ENCODE peak calls at places on chromosomes 12 and 14, in seven cellular contexts. E, T, F, H, Y, J and N are unnamed samples.

GRCh38 chr14:20631821-20632389 is 9.6 kb downstream of the OR6S1 start:
- DNase-seq in E (peak; percentile 66), T (no peak), F (peak; percentile 74), H (peak; percentile 59), Y (peak; percentile 76), J (no peak), N (peak; percentile 80)

GRCh38 chr12:29309320-29309902 is 71.6 kb downstream of the ERGIC2 start:
- DNase-seq in E (no peak), T (no peak), F (no peak), H (no peak), Y (no peak), J (peak; percentile 2), N (no peak)

GRCh38 chr14:34078117-34078743 is 127.4 kb upstream of the EGLN3 start:
- DNase-seq in E (no peak), T (no peak), F (no peak), H (no peak), Y (no peak), J (no peak), N (no peak)

GRCh38 chr12:132106921-132107320 is 37.2 kb downstream of the DDX51 start:
- DNase-seq in E (no peak), T (no peak), F (no peak), H (no peak), Y (no peak), J (no peak), N (no peak)

GRCh38 chr12:111254106-111254505 is 114.8 kb downstream of the PHETA1 start:
- DNase-seq in E (no peak), T (no peak), F (no peak), H (no peak), Y (no peak), J (no peak), N (no peak)

GRCh38 chr12:63362801-63363200 is 211.8 kb upstream of the AVPR1A start:
- DNase-seq in E (no peak), T (no peak), F (no peak), H (no peak), Y (no peak), J (peak; percentile 5), N (no peak)

GRCh38 chr14:96903444-96904023 is 106.4 kb downstream of the VRK1 start:
- DNase-seq in E (no peak), T (no peak), F (no peak), H (no peak), Y (no peak), J (no peak), N (no peak)

GRCh38 chr14:56216631-56217379 is 98.6 kb downstream of the PELI2 start:
- DNase-seq in E (peak; percentile 55), T (no peak), F (no peak), H (no peak), Y (no peak), J (no peak), N (peak; percentile 79)

GRCh38 chr14:77212933-77213656 is 31.5 kb downstream of the TMEM63C start:
- DNase-seq in E (peak; percentile 40), T (peak; percentile 73), F (peak; percentile 81), H (peak; percentile 73), Y (peak; percentile 70), J (no peak), N (no peak)

GRCh38 chr14:39315859-39316444 is 82.2 kb downstream of the MIA2 start:
- DNase-seq in E (no peak), T (no peak), F (no peak), H (no peak), Y (no peak), J (no peak), N (no peak)

GRCh38 chr12:110966081-110966760 is 45.8 kb upstream of the MYL2 start:
- DNase-seq in E (no peak), T (no peak), F (no peak), H (no peak), Y (no peak), J (no peak), N (no peak)

GRCh38 chr14:47899685-47900084 is 224.3 kb upstream of the MDGA2 start:
- DNase-seq in E (no peak), T (no peak), F (no peak), H (no peak), Y (no peak), J (no peak), N (no peak)

GRCh38 chr12:131592972-131593371 is 117.9 kb upstream of the SFSWAP start:
- DNase-seq in E (no peak), T (peak; percentile 87), F (no peak), H (no peak), Y (no peak), J (no peak), N (no peak)

GRCh38 chr14:36520601-36521525 is 831 bp upstream of the NKX2-1 start:
- DNase-seq in E (peak; percentile 49), T (peak; percentile 63), F (peak; percentile 78), H (peak; percentile 71), Y (peak; percentile 84), J (no peak), N (peak; percentile 76)

GRCh38 chr12:53107122-53107521 is 3.8 kb downstream of the SOAT2 start:
- DNase-seq in E (no peak), T (no peak), F (no peak), H (no peak), Y (no peak), J (no peak), N (no peak)

GRCh38 chr14:106166650-106167204 is 640.3 kb downstream of the TMEM121 start:
- DNase-seq in E (no peak), T (no peak), F (no peak), H (no peak), Y (no peak), J (no peak), N (peak; percentile 51)

GRCh38 chr12:80939231-80939950 is 1.7 kb upstream of the LIN7A start:
- DNase-seq in E (peak; percentile 36), T (no peak), F (no peak), H (no peak), Y (no peak), J (no peak), N (no peak)

GRCh38 chr12:23210573-23210972 is 585.6 kb downstream of the ETNK1 start:
- DNase-seq in E (no peak), T (no peak), F (no peak), H (no peak), Y (no peak), J (no peak), N (no peak)

GRCh38 chr14:72332871-72333270 is 400.6 kb downstream of the RGS6 start:
- DNase-seq in E (no peak), T (no peak), F (no peak), H (no peak), Y (no peak), J (no peak), N (no peak)

GRCh38 chr14:84250863-84251262 is 1279.1 kb upstream of the FLRT2 start:
- DNase-seq in E (no peak), T (no peak), F (no peak), H (peak; percentile 6), Y (no peak), J (no peak), N (no peak)

GRCh38 chr14:39229222-39229543 is 4.5 kb upstream of the MIA2 start:
- DNase-seq in E (no peak), T (peak; percentile 30), F (no peak), H (no peak), Y (no peak), J (no peak), N (no peak)

GRCh38 chr14:96584199-96584906 is 82.2 kb downstream of the PAPOLA start:
- DNase-seq in E (peak; percentile 48), T (peak; percentile 73), F (peak; percentile 70), H (peak; percentile 83), Y (peak; percentile 64), J (no peak), N (peak; percentile 80)

GRCh38 chr12:124917841-124918621 is 3.6 kb upstream of the UBC start:
- DNase-seq in E (no peak), T (no peak), F (peak; percentile 63), H (no peak), Y (no peak), J (no peak), N (no peak)

GRCh38 chr12:115636546-115636945 is 640.9 kb downstream of the MED13L start:
- DNase-seq in E (no peak), T (no peak), F (no peak), H (no peak), Y (no peak), J (no peak), N (no peak)

GRCh38 chr12:115630133-115630532 is 647.4 kb downstream of the MED13L start:
- DNase-seq in E (no peak), T (no peak), F (no peak), H (no peak), Y (no peak), J (no peak), N (no peak)

GRCh38 chr12:115632323-115632722 is 645.2 kb downstream of the MED13L start:
- DNase-seq in E (no peak), T (no peak), F (no peak), H (no peak), Y (no peak), J (no peak), N (no peak)
- TF ChIP-seq CTCF in E (no peak), T (no peak), F (no peak), H (peak; percentile 37), Y (peak; percentile 13), J (peak; percentile 7), N (no peak)

GRCh38 chr14:31510222-31510621 is 22.4 kb upstream of the GPR33 start:
- DNase-seq in E (no peak), T (peak; percentile 28), F (no peak), H (no peak), Y (no peak), J (no peak), N (no peak)
- TF ChIP-seq CTCF in E (peak; percentile 53), T (peak; percentile 19), F (no peak), H (peak; percentile 96), Y (peak; percentile 65), J (peak; percentile 13), N (peak; percentile 59)

GRCh38 chr12:48996794-48997718 is 2.1 kb downstream of the DDN start:
- DNase-seq in E (peak; percentile 84), T (peak; percentile 88), F (peak; percentile 57), H (peak; percentile 82), Y (peak; percentile 89), J (no peak), N (peak; percentile 93)

GRCh38 chr12:48997719-48998496 is 1.3 kb downstream of the DDN start:
- DNase-seq in E (no peak), T (peak; percentile 97), F (peak; percentile 28), H (peak; percentile 43), Y (no peak), J (no peak), N (peak; percentile 84)

GRCh38 chr12:48994224-48995060 is 4.7 kb downstream of the DDN start:
- DNase-seq in E (no peak), T (peak; percentile 19), F (no peak), H (no peak), Y (no peak), J (no peak), N (no peak)

GRCh38 chr12:48993787-48994186 is 5.4 kb downstream of the DDN start:
- DNase-seq in E (no peak), T (peak; percentile 6), F (no peak), H (no peak), Y (no peak), J (no peak), N (no peak)

GRCh38 chr12:48995061-48995879 is 3.9 kb downstream of the DDN start:
- DNase-seq in E (peak; percentile 87), T (peak; percentile 89), F (peak; percentile 80), H (peak; percentile 87), Y (peak; percentile 90), J (no peak), N (peak; percentile 90)
- TF ChIP-seq CTCF in E (peak; percentile 82), T (peak; percentile 69), F (no peak), H (peak; percentile 60), Y (peak; percentile 90), J (peak; percentile 73), N (peak; percentile 81)

DNA sequence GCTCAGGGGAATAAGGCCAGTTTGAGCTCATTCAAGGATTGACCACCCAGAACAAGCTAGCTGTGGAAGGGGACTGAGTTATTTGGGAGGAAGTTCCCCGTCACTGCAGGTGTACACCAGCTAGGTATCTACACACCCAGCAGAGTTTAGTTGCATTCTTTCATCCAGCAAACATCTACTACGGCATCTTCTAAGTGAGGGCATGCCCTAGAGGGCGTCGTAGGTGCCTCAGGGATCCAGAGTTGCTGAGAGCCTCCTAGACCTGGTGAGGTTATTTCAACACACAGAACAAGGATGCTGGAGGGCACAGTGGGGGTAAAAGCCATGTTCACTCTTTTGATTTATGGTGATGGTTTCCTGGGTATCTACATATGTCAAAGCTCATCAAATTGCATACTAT is 149.6 kb downstream of the KSR2 start:
- DNase-seq in E (no peak), T (no peak), F (no peak), H (no peak), Y (no peak), J (no peak), N (no peak)
- TF ChIP-seq CTCF in E (no peak), T (no peak), F (no peak), H (no peak), Y (no peak), J (no peak), N (no peak)